ENCODE peak calls at places on chromosomes 3 and 15, in seven cellular contexts. N is NB4, X is cardiac fibroblast, P is osteoblast, U is GM06990, V is HFFc6, A is GM10248. C is an unnamed sample.

GRCh38 chr15:100831466-100831865 is 48.2 kb upstream of the ALDH1A3 start:
- DNase-seq in N (no peak), X (no peak), P (no peak), U (no peak), V (no peak), A (no peak), C (no peak)

GRCh38 chr15:30859091-30859874 is 44.4 kb upstream of the FAN1 start:
- DNase-seq in N (peak; percentile 39), X (peak; percentile 58), P (no peak), U (no peak), V (peak; percentile 78), A (peak; percentile 22), C (no peak)

GRCh38 chr3:2793987-2794386 is 316.2 kb downstream of the IL5RA start:
- DNase-seq in N (no peak), X (no peak), P (no peak), U (no peak), V (no peak), A (no peak), C (no peak)

GRCh38 chr3:27657871-27658270 is 64.3 kb downstream of the EOMES start:
- DNase-seq in N (no peak), X (no peak), P (no peak), U (no peak), V (peak; percentile 19), A (no peak), C (no peak)

GRCh38 chr3:52244061-52244628 is 1.4 kb upstream of the PPM1M start:
- DNase-seq in N (peak; percentile 91), X (peak; percentile 43), P (peak; percentile 93), U (peak; percentile 82), V (peak; percentile 58), A (peak; percentile 80), C (peak; percentile 82)

GRCh38 chr3:104933981-104934380 is 432.7 kb upstream of the ALCAM start:
- DNase-seq in N (no peak), X (no peak), P (no peak), U (no peak), V (no peak), A (no peak), C (no peak)

GRCh38 chr3:195209836-195210551 is 61.0 kb downstream of the XXYLT1 start:
- DNase-seq in N (no peak), X (peak; percentile 81), P (peak; percentile 85), U (no peak), V (peak; percentile 57), A (no peak), C (no peak)

GRCh38 chr3:134311265-134311664 is 60.6 kb upstream of the RYK start:
- DNase-seq in N (no peak), X (peak; percentile 55), P (peak; percentile 90), U (no peak), V (peak; percentile 87), A (no peak), C (no peak)

GRCh38 chr3:153274521-153274920 is 112.5 kb downstream of the RAP2B start:
- DNase-seq in N (no peak), X (no peak), P (no peak), U (no peak), V (no peak), A (no peak), C (no peak)

GRCh38 chr15:99057697-99058420 is 47.0 kb upstream of the SYNM start:
- DNase-seq in N (peak; percentile 36), X (no peak), P (no peak), U (peak; percentile 52), V (no peak), A (no peak), C (no peak)

GRCh38 chr3:142279965-142280590 is 54.7 kb upstream of the GK5 start:
- DNase-seq in N (peak; percentile 87), X (peak; percentile 92), P (peak; percentile 90), U (peak; percentile 25), V (peak; percentile 65), A (peak; percentile 76), C (peak; percentile 30)

GRCh38 chr3:107103786-107104185 is 273.5 kb upstream of the CCDC54 start:
- DNase-seq in N (no peak), X (no peak), P (no peak), U (no peak), V (no peak), A (no peak), C (no peak)

GRCh38 chr15:85141601-85142185 is 160.0 kb downstream of the PDE8A start:
- DNase-seq in N (no peak), X (no peak), P (no peak), U (no peak), V (no peak), A (no peak), C (no peak)

GRCh38 chr3:173111321-173111720 is 29.7 kb downstream of the SPATA16 start:
- DNase-seq in N (no peak), X (no peak), P (peak; percentile 14), U (no peak), V (no peak), A (no peak), C (no peak)

GRCh38 chr3:113948015-113948917 is 453 bp downstream of the ZDHHC23 start:
- DNase-seq in N (peak; percentile 25), X (no peak), P (peak; percentile 85), U (peak; percentile 57), V (no peak), A (peak; percentile 71), C (no peak)

DNA sequence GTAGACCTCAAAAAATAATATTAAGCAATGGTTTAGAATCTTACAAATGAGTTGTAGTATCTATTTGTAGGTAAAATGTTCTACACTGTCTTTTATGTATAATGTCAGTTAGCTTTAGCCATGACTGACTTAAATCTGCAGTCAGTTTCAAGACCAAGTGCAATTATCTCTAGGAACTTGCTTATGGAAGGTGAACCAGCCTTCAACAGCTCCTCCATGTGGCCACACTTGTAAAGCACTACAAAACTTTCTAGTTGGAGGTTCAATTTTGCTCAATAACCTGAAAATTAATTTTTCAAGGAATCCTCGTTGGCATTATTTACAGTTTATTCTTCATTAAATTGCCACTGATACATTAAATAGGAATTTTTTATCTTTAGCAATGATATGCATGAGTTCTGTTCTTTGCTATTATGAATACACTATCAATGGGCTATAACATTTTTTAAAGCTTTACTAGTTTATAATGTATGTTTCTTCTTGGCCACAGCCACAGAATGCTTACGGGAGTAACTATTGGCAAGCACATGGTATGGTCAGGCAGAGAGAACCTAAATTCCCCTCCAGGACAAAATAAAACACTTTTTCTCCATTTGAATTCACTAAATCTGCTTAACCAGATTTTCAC is 315.3 kb upstream of the UBE2E2 start:
- DNase-seq in N (peak; percentile 49), X (peak; percentile 45), P (no peak), U (no peak), V (no peak), A (no peak), C (no peak)
- TF ChIP-seq CTCF in N (peak; percentile 55), X (peak; percentile 75), P (peak; percentile 49), U (peak; percentile 70), V (peak; percentile 47), A (peak; percentile 27), C (peak; percentile 63)

DNA sequence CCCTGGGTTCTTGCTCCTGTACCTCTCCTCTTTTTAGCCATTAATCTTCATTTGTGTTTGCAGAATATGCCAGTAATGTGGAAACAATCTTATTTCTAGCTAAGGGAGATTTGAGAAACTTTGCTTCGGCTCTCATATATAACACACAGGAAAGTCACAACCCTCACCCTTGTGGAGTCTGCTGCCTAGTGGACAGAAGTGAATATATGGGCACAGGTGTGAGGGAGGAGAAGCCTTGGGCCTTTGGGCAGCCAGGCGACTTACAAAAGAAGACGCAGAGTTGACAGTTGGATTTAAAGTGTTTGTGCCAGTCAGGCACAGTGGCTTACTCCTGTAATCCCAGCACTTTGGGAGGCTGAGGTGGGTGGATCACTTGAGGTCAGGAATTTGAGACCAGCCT is 181.8 kb upstream of the TBL1XR1 start:
- DNase-seq in N (peak; percentile 14), X (no peak), P (no peak), U (no peak), V (no peak), A (no peak), C (no peak)
- TF ChIP-seq CTCF in N (no peak), X (no peak), P (no peak), U (peak; percentile 40), V (no peak), A (no peak), C (peak; percentile 30)

DNA sequence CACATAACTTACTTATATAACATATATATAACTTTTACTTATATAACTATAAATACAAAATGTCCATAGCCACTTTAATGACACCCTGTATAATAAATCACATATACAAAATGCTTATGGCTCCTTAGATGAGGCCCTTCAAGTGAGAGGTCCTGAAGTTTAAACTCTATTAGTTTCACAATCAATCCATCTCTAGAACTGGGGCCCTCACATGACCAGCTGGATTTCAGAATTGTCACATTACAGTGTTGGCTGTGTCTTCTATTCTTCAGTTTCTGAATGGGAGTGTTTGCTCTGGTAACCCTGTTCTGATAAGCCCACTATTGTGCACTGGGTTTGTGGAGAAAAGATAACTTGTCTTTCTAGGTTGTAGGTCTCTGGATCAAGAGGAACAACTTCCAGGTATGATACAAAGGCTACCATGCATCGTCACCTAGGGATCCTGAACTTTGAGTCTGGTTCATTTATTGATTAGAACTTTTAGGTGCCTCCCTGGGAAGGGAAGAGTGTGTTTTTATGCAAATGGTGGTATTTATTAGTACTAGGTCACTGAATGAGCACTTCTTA is 107.9 kb downstream of the DNAH12 start:
- DNase-seq in N (no peak), X (no peak), P (no peak), U (no peak), V (no peak), A (no peak), C (no peak)
- TF ChIP-seq CTCF in N (no peak), X (no peak), P (no peak), U (no peak), V (no peak), A (no peak), C (no peak)

GRCh38 chr3:151283387-151283786 is 5.0 kb upstream of the P2RY14 start:
- DNase-seq in N (no peak), X (no peak), P (no peak), U (no peak), V (no peak), A (no peak), C (no peak)

GRCh38 chr3:151281671-151282334 is 3.5 kb upstream of the P2RY14 start:
- DNase-seq in N (no peak), X (peak; percentile 20), P (no peak), U (no peak), V (no peak), A (no peak), C (no peak)

GRCh38 chr3:151285940-151286339 is 7.6 kb upstream of the P2RY14 start:
- DNase-seq in N (no peak), X (no peak), P (no peak), U (no peak), V (no peak), A (no peak), C (no peak)

GRCh38 chr3:151283907-151284461 is 5.6 kb upstream of the P2RY14 start:
- DNase-seq in N (peak; percentile 20), X (peak; percentile 85), P (no peak), U (no peak), V (no peak), A (no peak), C (no peak)

GRCh38 chr3:151282921-151283320 is 4.6 kb upstream of the P2RY14 start:
- DNase-seq in N (peak; percentile 74), X (peak; percentile 79), P (no peak), U (no peak), V (peak; percentile 54), A (peak; percentile 50), C (peak; percentile 25)
- TF ChIP-seq CTCF in N (peak; percentile 13), X (peak; percentile 50), P (peak; percentile 59), U (peak; percentile 53), V (peak; percentile 91), A (peak; percentile 50), C (peak; percentile 51)

GRCh38 chr3:14124615-14125192 is at the start of the genes CHCHD4 and TMEM43:
- DNase-seq in N (peak; percentile 98), X (peak; percentile 100), P (peak; percentile 100), U (peak; percentile 94), V (peak; percentile 100), A (peak; percentile 100), C (peak; percentile 97)
- TF ChIP-seq CTCF in N (no peak), X (no peak), P (no peak), U (no peak), V (peak; percentile 11), A (no peak), C (no peak)

GRCh38 chr15:62046064-62046779 is 14.0 kb downstream of the VPS13C start:
- DNase-seq in N (no peak), X (no peak), P (no peak), U (peak; percentile 39), V (no peak), A (no peak), C (no peak)
- TF ChIP-seq CTCF in N (no peak), X (no peak), P (no peak), U (no peak), V (no peak), A (no peak), C (no peak)